ENCODE peak calls at places on chromosomes 1 and 21, in five cellular contexts. D is midbrain, X is endothelial cell, L is lower lobe of right lung, G is mucosa of gallbladder. J is an unnamed sample.

GRCh38 chr1:91529856-91530255 is 29.2 kb downstream of the CDC7 start:
- DNase-seq in D (peak), X (no peak), L (no peak), G (no peak), J (peak)

GRCh38 chr1:2074944-2075740 is 24.9 kb downstream of the PRKCZ start:
- DNase-seq in D (peak), X (no peak), L (no peak), G (no peak), J (no peak)

GRCh38 chr1:52920791-52921291 is 699 bp downstream of the ECHDC2 start:
- DNase-seq in D (peak), X (no peak), L (peak), G (no peak), J (no peak)

GRCh38 chr1:220798338-220798737 is 11.6 kb downstream of the MTARC1 start:
- DNase-seq in D (no peak), X (no peak), L (no peak), G (no peak), J (no peak)

GRCh38 chr1:228838717-228839500 is 103.6 kb downstream of the RHOU start:
- DNase-seq in D (no peak), X (no peak), L (no peak), G (no peak), J (peak)

GRCh38 chr1:165566091-165566490 is 22.3 kb downstream of the LRRC52 start:
- DNase-seq in D (no peak), X (no peak), L (no peak), G (no peak), J (no peak)

GRCh38 chr1:164559342-164560070 is 522 bp downstream of the PBX1 start:
- DNase-seq in D (peak), X (peak), L (peak), G (no peak), J (no peak)

GRCh38 chr1:41528726-41529605 is 44.5 kb upstream of the EDN2 start:
- DNase-seq in D (no peak), X (no peak), L (no peak), G (no peak), J (no peak)

GRCh38 chr1:175073633-175074032 is 6.0 kb downstream of the TNN start:
- DNase-seq in D (no peak), X (no peak), L (no peak), G (no peak), J (no peak)

GRCh38 chr1:155698382-155699038 is 9.6 kb downstream of the DAP3 start:
- DNase-seq in D (no peak), X (no peak), L (no peak), G (no peak), J (peak)

GRCh38 chr1:225950905-225951351 is 9.9 kb upstream of the LEFTY2 start:
- DNase-seq in D (no peak), X (no peak), L (no peak), G (no peak), J (no peak)

GRCh38 chr1:160768295-160768657 is 27.7 kb upstream of the LY9 start:
- DNase-seq in D (no peak), X (peak), L (peak), G (peak), J (no peak)

GRCh38 chr1:89552481-89553194 is 28.0 kb downstream of the LRRC8B start:
- DNase-seq in D (no peak), X (no peak), L (no peak), G (no peak), J (peak)

GRCh38 chr1:96962807-96963206 is 241.2 kb downstream of the PTBP2 start:
- DNase-seq in D (no peak), X (no peak), L (no peak), G (peak), J (peak)

GRCh38 chr1:37602750-37603694 is 7.3 kb upstream of the GNL2 start:
- DNase-seq in D (no peak), X (peak), L (no peak), G (peak), J (peak)

GRCh38 chr1:179601093-179601492 is 9.5 kb downstream of the TDRD5 start:
- DNase-seq in D (no peak), X (no peak), L (no peak), G (no peak), J (no peak)

GRCh38 chr21:31180256-31181088 is 142.2 kb upstream of the KRTAP19-8 start:
- DNase-seq in D (peak), X (no peak), L (no peak), G (no peak), J (peak)

GRCh38 chr1:5901150-5901549 is 91.1 kb downstream of the NPHP4 start:
- DNase-seq in D (no peak), X (no peak), L (no peak), G (no peak), J (no peak)

GRCh38 chr1:20233394-20233793 is 47.1 kb upstream of the PLA2G2C start:
- DNase-seq in D (no peak), X (no peak), L (no peak), G (no peak), J (peak)

GRCh38 chr1:230708631-230709580 is 5.0 kb downstream of the AGT start:
- DNase-seq in D (peak), X (no peak), L (no peak), G (peak), J (peak)

GRCh38 chr1:39672551-39672947 is 642 bp upstream of the NT5C1A start:
- DNase-seq in D (no peak), X (peak), L (no peak), G (no peak), J (no peak)

GRCh38 chr1:180282401-180282800 is 52.3 kb downstream of the LHX4 start:
- DNase-seq in D (no peak), X (no peak), L (no peak), G (no peak), J (no peak)

GRCh38 chr1:101300916-101301315 is 64.1 kb downstream of the S1PR1 start:
- DNase-seq in D (no peak), X (no peak), L (no peak), G (no peak), J (no peak)

GRCh38 chr1:67704351-67704750 is 19.4 kb downstream of the GADD45A start:
- DNase-seq in D (no peak), X (no peak), L (no peak), G (no peak), J (no peak)

GRCh38 chr1:93238425-93238824 is 57.9 kb downstream of the CCDC18 start:
- DNase-seq in D (no peak), X (no peak), L (no peak), G (no peak), J (no peak)

GRCh38 chr1:198923940-198924339 is 285.1 kb downstream of the PTPRC start:
- DNase-seq in D (no peak), X (no peak), L (no peak), G (no peak), J (no peak)

GRCh38 chr1:51044834-51045233 is 57.2 kb upstream of the C1orf185 start:
- DNase-seq in D (peak), X (no peak), L (no peak), G (no peak), J (peak)

GRCh38 chr21:34580181-34580700 is 34.7 kb downstream of the RCAN1 start:
- DNase-seq in D (no peak), X (no peak), L (no peak), G (no peak), J (no peak)

GRCh38 chr1:24727490-24728214 is 17.6 kb upstream of the CLIC4 start:
- DNase-seq in D (no peak), X (no peak), L (peak), G (peak), J (peak)

GRCh38 chr1:65791396-65791795 is 1.3 kb upstream of the PDE4B start:
- DNase-seq in D (no peak), X (no peak), L (no peak), G (no peak), J (peak)

GRCh38 chr1:172089768-172090510 is 248.6 kb downstream of the DNM3 start:
- DNase-seq in D (no peak), X (peak), L (peak), G (peak), J (peak)

GRCh38 chr1:36658838-36659237 is 176.1 kb upstream of the CSF3R start:
- DNase-seq in D (no peak), X (no peak), L (no peak), G (no peak), J (no peak)

J was measured in renal cortical epithelial cell.